ENCODE peak calls at places on chromosomes 13 and 19, in four cellular contexts. S, J, I and G are unnamed samples.

GRCh38 chr13:24138911-24139310 is 21.6 kb upstream of the SPATA13 start:
- DNase-seq in S (no peak), J (no peak), I (no peak), G (no peak)

GRCh38 chr13:85864963-85865530 is 65.8 kb upstream of the SLITRK6 start:
- DNase-seq in S (no peak), J (no peak), I (peak; percentile 3), G (peak; percentile 4)

GRCh38 chr19:7926727-7927604 is 1.0 kb upstream of the CTXN1 start:
- DNase-seq in S (no peak), J (no peak), I (no peak), G (no peak)

GRCh38 chr19:40802300-40803169 is 3.5 kb downstream of the EGLN2 start:
- DNase-seq in S (no peak), J (no peak), I (no peak), G (no peak)

GRCh38 chr13:43786766-43787517 is at the start of gene ENOX1:
- DNase-seq in S (peak; percentile 46), J (no peak), I (peak; percentile 49), G (no peak)

GRCh38 chr13:37753776-37754175 is 115.8 kb downstream of the TRPC4 start:
- DNase-seq in S (no peak), J (no peak), I (no peak), G (no peak)

GRCh38 chr13:63026285-63026797 is 1610.7 kb upstream of the PCDH20 start:
- DNase-seq in S (no peak), J (no peak), I (no peak), G (no peak)

GRCh38 chr13:94433055-94433947 is 46.2 kb downstream of the DCT start:
- DNase-seq in S (no peak), J (no peak), I (no peak), G (no peak)

GRCh38 chr19:16435238-16435911 is 36.4 kb downstream of the EPS15L1 start:
- DNase-seq in S (no peak), J (no peak), I (peak; percentile 84), G (peak; percentile 94)

GRCh38 chr13:58869566-58869965 is 1238.0 kb downstream of the PCDH17 start:
- DNase-seq in S (no peak), J (no peak), I (no peak), G (no peak)

GRCh38 chr19:17703823-17704463 is 15.3 kb upstream of the MAP1S start:
- DNase-seq in S (no peak), J (peak; percentile 70), I (no peak), G (no peak)

GRCh38 chr13:40533072-40533471 is 133.4 kb downstream of the FOXO1 start:
- DNase-seq in S (no peak), J (no peak), I (no peak), G (no peak)

GRCh38 chr19:51470966-51471365 is 7.4 kb upstream of the CEACAM18 start:
- DNase-seq in S (no peak), J (no peak), I (no peak), G (no peak)

GRCh38 chr19:22623841-22624221 is 10.3 kb upstream of the ZNF492 start:
- DNase-seq in S (no peak), J (no peak), I (no peak), G (no peak)

GRCh38 chr19:51726049-51726448 is 2.3 kb upstream of the HAS1 start:
- DNase-seq in S (no peak), J (no peak), I (no peak), G (peak; percentile 78)

GRCh38 chr13:90445179-90445578 is 902.3 kb upstream of the MIR17HG start:
- DNase-seq in S (no peak), J (no peak), I (peak; percentile 79), G (peak; percentile 86)

GRCh38 chr19:23776507-23777205 is 18.0 kb upstream of the ZNF681 start:
- DNase-seq in S (no peak), J (no peak), I (no peak), G (no peak)

GRCh38 chr13:100529666-100530065 is 58.9 kb downstream of the GGACT start:
- DNase-seq in S (no peak), J (no peak), I (no peak), G (no peak)

GRCh38 chr13:100300213-100300612 is 211.3 kb downstream of the PCCA start:
- DNase-seq in S (no peak), J (no peak), I (no peak), G (no peak)

GRCh38 chr13:25276748-25277147 is 10.5 kb downstream of the MTMR6 start:
- DNase-seq in S (no peak), J (no peak), I (no peak), G (no peak)

GRCh38 chr13:73428137-73428536 is 369.3 kb downstream of the KLF5 start:
- DNase-seq in S (no peak), J (no peak), I (peak; percentile 23), G (peak; percentile 67)

GRCh38 chr19:57769345-57770131 is at the start of gene ZNF586:
- DNase-seq in S (peak; percentile 72), J (peak; percentile 76), I (peak; percentile 80), G (peak; percentile 69)

GRCh38 chr19:12841094-12841493 is 2.8 kb downstream of the MAST1 start:
- DNase-seq in S (peak; percentile 66), J (no peak), I (no peak), G (no peak)

GRCh38 chr13:50167967-50168366 is 152.7 kb downstream of the KCNRG start:
- DNase-seq in S (no peak), J (no peak), I (no peak), G (no peak)

GRCh38 chr13:113028336-113029060 is 59.5 kb downstream of the MCF2L start:
- DNase-seq in S (no peak), J (no peak), I (no peak), G (no peak)

GRCh38 chr13:44234566-44234965 is 139.1 kb upstream of the SERP2 start:
- DNase-seq in S (no peak), J (no peak), I (no peak), G (no peak)

GRCh38 chr19:48680436-48681126 is 7.8 kb upstream of the NTN5 start:
- DNase-seq in S (no peak), J (no peak), I (no peak), G (no peak)

GRCh38 chr19:52527954-52528326 is 472 bp downstream of the ZNF808 start:
- DNase-seq in S (no peak), J (peak; percentile 1), I (no peak), G (no peak)

GRCh38 chr13:19093437-19093836 is 88.2 kb downstream of the TUBA3C start:
- DNase-seq in S (no peak), J (no peak), I (no peak), G (no peak)

GRCh38 chr13:96958286-96958891 is 35.9 kb downstream of the OXGR1 start:
- DNase-seq in S (no peak), J (no peak), I (no peak), G (peak; percentile 0)

GRCh38 chr13:106523566-106523965 is 11.9 kb downstream of the EFNB2 start:
- DNase-seq in S (no peak), J (no peak), I (no peak), G (no peak)

GRCh38 chr19:33859016-33859415 is 62.3 kb downstream of the KCTD15 start:
- DNase-seq in S (no peak), J (no peak), I (no peak), G (no peak)

GRCh38 chr19:2552859-2553258 is 76.9 kb downstream of the GADD45B start:
- DNase-seq in S (no peak), J (peak; percentile 23), I (no peak), G (no peak)

GRCh38 chr19:10523135-10523636 is 5.9 kb upstream of the S1PR5 start:
- DNase-seq in S (no peak), J (no peak), I (no peak), G (no peak)